ENCODE peak calls at places on chromosomes 4 and X, in seven cellular contexts. One of them, this sample, is unnamed.

GRCh38 chr4:16484711-16485110 is 258.4 kb upstream of the TAPT1 start:
- DNase-seq in upper lobe of left lung: no peak
- DNase-seq in right lobe of liver: no peak
- DNase-seq in brain microvascular endothelial cell: no peak
- DNase-seq in uterus: no peak
- DNase-seq in fibroblast of lung: no peak
- DNase-seq in psoas muscle: no peak
- DNase-seq in this sample: no peak

GRCh38 chr4:124694306-124694705 is 18.2 kb downstream of the ANKRD50 start:
- DNase-seq in upper lobe of left lung: no peak
- DNase-seq in right lobe of liver: no peak
- DNase-seq in brain microvascular endothelial cell: no peak
- DNase-seq in uterus: no peak
- DNase-seq in fibroblast of lung: no peak
- DNase-seq in psoas muscle: no peak
- DNase-seq in this sample: no peak

GRCh38 chr4:146520894-146521542 is 722 bp downstream of the SLC10A7 start:
- DNase-seq in upper lobe of left lung: peak
- DNase-seq in right lobe of liver: no peak
- DNase-seq in brain microvascular endothelial cell: peak
- DNase-seq in uterus: no peak
- DNase-seq in fibroblast of lung: peak
- DNase-seq in psoas muscle: no peak
- DNase-seq in this sample: no peak

GRCh38 chr4:23966720-23967119 is 76.9 kb upstream of the PPARGC1A start:
- DNase-seq in upper lobe of left lung: no peak
- DNase-seq in right lobe of liver: no peak
- DNase-seq in brain microvascular endothelial cell: no peak
- DNase-seq in uterus: no peak
- DNase-seq in fibroblast of lung: peak
- DNase-seq in psoas muscle: no peak
- DNase-seq in this sample: no peak

GRCh38 chr4:52106701-52107100 is 55.6 kb downstream of the SPATA18 start:
- DNase-seq in upper lobe of left lung: no peak
- DNase-seq in right lobe of liver: no peak
- DNase-seq in brain microvascular endothelial cell: no peak
- DNase-seq in uterus: no peak
- DNase-seq in fibroblast of lung: peak
- DNase-seq in psoas muscle: no peak
- DNase-seq in this sample: no peak

GRCh38 chrX:20829665-20830481 is 544.3 kb upstream of the CNKSR2 start:
- DNase-seq in upper lobe of left lung: no peak
- DNase-seq in right lobe of liver: no peak
- DNase-seq in brain microvascular endothelial cell: peak
- DNase-seq in uterus: no peak
- DNase-seq in fibroblast of lung: peak
- DNase-seq in psoas muscle: no peak
- DNase-seq in this sample: no peak

GRCh38 chr4:77418333-77418732 is 187.3 kb upstream of the CXCL13 start:
- DNase-seq in upper lobe of left lung: no peak
- DNase-seq in right lobe of liver: no peak
- DNase-seq in brain microvascular endothelial cell: no peak
- DNase-seq in uterus: no peak
- DNase-seq in fibroblast of lung: no peak
- DNase-seq in psoas muscle: no peak
- DNase-seq in this sample: no peak

GRCh38 chrX:132489256-132490085 is 633 bp upstream of the MBNL3 start:
- DNase-seq in upper lobe of left lung: peak
- DNase-seq in right lobe of liver: peak
- DNase-seq in brain microvascular endothelial cell: no peak
- DNase-seq in uterus: peak
- DNase-seq in fibroblast of lung: peak
- DNase-seq in psoas muscle: peak
- DNase-seq in this sample: peak

GRCh38 chr4:7820031-7820825 is 119.4 kb downstream of the AFAP1 start:
- DNase-seq in upper lobe of left lung: no peak
- DNase-seq in right lobe of liver: no peak
- DNase-seq in brain microvascular endothelial cell: no peak
- DNase-seq in uterus: no peak
- DNase-seq in fibroblast of lung: no peak
- DNase-seq in psoas muscle: no peak
- DNase-seq in this sample: no peak

GRCh38 chr4:144808034-144808433 is 162.1 kb downstream of the HHIP start:
- DNase-seq in upper lobe of left lung: no peak
- DNase-seq in right lobe of liver: no peak
- DNase-seq in brain microvascular endothelial cell: no peak
- DNase-seq in uterus: no peak
- DNase-seq in fibroblast of lung: peak
- DNase-seq in psoas muscle: no peak
- DNase-seq in this sample: no peak

GRCh38 chrX:1485033-1485432 is 32.3 kb upstream of the ASMTL start:
- DNase-seq in upper lobe of left lung: no peak
- DNase-seq in right lobe of liver: no peak
- DNase-seq in brain microvascular endothelial cell: no peak
- DNase-seq in uterus: no peak
- DNase-seq in fibroblast of lung: no peak
- DNase-seq in psoas muscle: no peak
- DNase-seq in this sample: no peak

GRCh38 chr4:6109842-6110560 is 90.3 kb downstream of the JAKMIP1 start:
- DNase-seq in upper lobe of left lung: no peak
- DNase-seq in right lobe of liver: no peak
- DNase-seq in brain microvascular endothelial cell: no peak
- DNase-seq in uterus: no peak
- DNase-seq in fibroblast of lung: no peak
- DNase-seq in psoas muscle: no peak
- DNase-seq in this sample: no peak

GRCh38 chr4:141713185-141713584 is 76.8 kb downstream of the IL15 start:
- DNase-seq in upper lobe of left lung: no peak
- DNase-seq in right lobe of liver: no peak
- DNase-seq in brain microvascular endothelial cell: no peak
- DNase-seq in uterus: no peak
- DNase-seq in fibroblast of lung: peak
- DNase-seq in psoas muscle: no peak
- DNase-seq in this sample: no peak

GRCh38 chrX:55450259-55450658 is 1.7 kb upstream of the MAGEH1 start:
- DNase-seq in upper lobe of left lung: no peak
- DNase-seq in right lobe of liver: no peak
- DNase-seq in brain microvascular endothelial cell: no peak
- DNase-seq in uterus: no peak
- DNase-seq in fibroblast of lung: peak
- DNase-seq in psoas muscle: no peak
- DNase-seq in this sample: no peak

GRCh38 chrX:15864629-15865028 is 10.0 kb upstream of the AP1S2 start:
- DNase-seq in upper lobe of left lung: no peak
- DNase-seq in right lobe of liver: no peak
- DNase-seq in brain microvascular endothelial cell: peak
- DNase-seq in uterus: no peak
- DNase-seq in fibroblast of lung: no peak
- DNase-seq in psoas muscle: no peak
- DNase-seq in this sample: no peak

GRCh38 chrX:53309837-53310236 is 28.5 kb upstream of the IQSEC2 start:
- DNase-seq in upper lobe of left lung: no peak
- DNase-seq in right lobe of liver: no peak
- DNase-seq in brain microvascular endothelial cell: no peak
- DNase-seq in uterus: no peak
- DNase-seq in fibroblast of lung: no peak
- DNase-seq in psoas muscle: no peak
- DNase-seq in this sample: no peak

GRCh38 chr4:118759481-118759880 is 74.3 kb downstream of the METTL14 start:
- DNase-seq in upper lobe of left lung: no peak
- DNase-seq in right lobe of liver: no peak
- DNase-seq in brain microvascular endothelial cell: no peak
- DNase-seq in uterus: no peak
- DNase-seq in fibroblast of lung: no peak
- DNase-seq in psoas muscle: no peak
- DNase-seq in this sample: no peak

GRCh38 chr4:118758293-118758692 is 73.1 kb downstream of the METTL14 start:
- DNase-seq in upper lobe of left lung: no peak
- DNase-seq in right lobe of liver: no peak
- DNase-seq in brain microvascular endothelial cell: no peak
- DNase-seq in uterus: no peak
- DNase-seq in fibroblast of lung: peak
- DNase-seq in psoas muscle: no peak
- DNase-seq in this sample: no peak

GRCh38 chr4:118756429-118756828 is 71.2 kb downstream of the METTL14 start:
- DNase-seq in upper lobe of left lung: no peak
- DNase-seq in right lobe of liver: no peak
- DNase-seq in brain microvascular endothelial cell: no peak
- DNase-seq in uterus: no peak
- DNase-seq in fibroblast of lung: no peak
- DNase-seq in psoas muscle: no peak
- DNase-seq in this sample: no peak

GRCh38 chr4:118756958-118757357 is 71.8 kb downstream of the METTL14 start:
- DNase-seq in upper lobe of left lung: no peak
- DNase-seq in right lobe of liver: no peak
- DNase-seq in brain microvascular endothelial cell: no peak
- DNase-seq in uterus: no peak
- DNase-seq in fibroblast of lung: no peak
- DNase-seq in psoas muscle: no peak
- DNase-seq in this sample: no peak

DNA sequence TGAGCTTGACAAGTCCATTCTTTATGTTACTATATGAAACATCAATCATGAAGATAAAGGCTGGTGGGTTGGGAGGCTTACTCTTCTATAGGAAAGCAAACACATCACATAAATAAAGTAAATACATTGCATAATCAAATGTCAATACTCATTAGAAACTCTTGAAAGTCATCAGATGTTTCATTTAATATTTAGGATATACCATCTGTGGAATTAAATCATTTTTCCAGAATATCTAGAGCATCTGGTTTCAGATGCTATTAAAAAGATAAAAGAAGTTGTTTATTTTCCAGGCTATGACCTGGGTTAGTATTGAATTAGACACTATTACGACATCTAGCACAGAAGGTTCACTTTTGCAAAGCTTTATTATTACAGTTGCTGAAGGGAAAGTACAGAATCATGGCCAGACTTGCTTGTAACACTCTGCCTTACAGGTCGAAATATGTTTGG is 72.6 kb downstream of the METTL14 start:
- DNase-seq in upper lobe of left lung: no peak
- DNase-seq in right lobe of liver: no peak
- DNase-seq in brain microvascular endothelial cell: no peak
- DNase-seq in uterus: no peak
- DNase-seq in fibroblast of lung: peak
- DNase-seq in psoas muscle: no peak
- DNase-seq in this sample: no peak
- H3K27ac ChIP-seq in upper lobe of left lung: no peak
- H3K27ac ChIP-seq in right lobe of liver: peak
- H3K27ac ChIP-seq in brain microvascular endothelial cell: peak
- H3K27ac ChIP-seq in uterus: peak
- H3K27ac ChIP-seq in fibroblast of lung: no peak
- H3K27ac ChIP-seq in psoas muscle: no peak
- H3K27ac ChIP-seq in this sample: no peak

GRCh38 chr4:100391913-100392312 is 125.9 kb downstream of the EMCN start:
- DNase-seq in upper lobe of left lung: no peak
- DNase-seq in right lobe of liver: no peak
- DNase-seq in brain microvascular endothelial cell: peak
- DNase-seq in uterus: no peak
- DNase-seq in fibroblast of lung: peak
- DNase-seq in psoas muscle: no peak
- DNase-seq in this sample: no peak
- TF ChIP-seq CTCF in upper lobe of left lung: no peak
- TF ChIP-seq CTCF in right lobe of liver: no peak
- TF ChIP-seq CTCF in brain microvascular endothelial cell: no peak
- TF ChIP-seq CTCF in uterus: no peak
- TF ChIP-seq CTCF in fibroblast of lung: no peak
- TF ChIP-seq CTCF in psoas muscle: no peak
- TF ChIP-seq CTCF in this sample: no peak

GRCh38 chr4:41613362-41613761 is 75.4 kb downstream of the LIMCH1 start:
- DNase-seq in upper lobe of left lung: no peak
- DNase-seq in right lobe of liver: no peak
- DNase-seq in brain microvascular endothelial cell: no peak
- DNase-seq in uterus: no peak
- DNase-seq in fibroblast of lung: no peak
- DNase-seq in psoas muscle: no peak
- DNase-seq in this sample: no peak
- H3K4me3 ChIP-seq in upper lobe of left lung: no peak
- H3K4me3 ChIP-seq in right lobe of liver: no peak
- H3K4me3 ChIP-seq in brain microvascular endothelial cell: peak
- H3K4me3 ChIP-seq in uterus: peak
- H3K4me3 ChIP-seq in fibroblast of lung: peak
- H3K4me3 ChIP-seq in psoas muscle: peak
- H3K4me3 ChIP-seq in this sample: no peak

DNA sequence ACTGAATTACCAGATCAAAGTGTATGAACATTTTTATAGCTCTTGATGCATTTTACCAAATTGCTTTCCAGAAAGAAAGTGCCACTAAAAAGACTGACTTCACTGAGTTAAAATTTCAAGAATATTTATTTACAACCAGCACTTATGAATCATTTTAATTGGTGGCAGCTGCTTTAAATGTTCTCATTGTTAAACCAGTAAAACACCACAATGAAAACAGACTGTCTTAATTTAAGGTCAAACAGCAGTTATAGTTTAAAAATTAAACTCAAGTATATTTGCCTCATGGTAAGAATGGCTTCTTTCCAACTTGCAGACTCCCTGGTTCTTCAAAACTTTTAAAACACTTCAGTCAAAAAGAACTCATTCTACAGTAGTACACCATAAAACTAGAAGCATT is 36.9 kb downstream of the AMMECR1 start:
- DNase-seq in upper lobe of left lung: no peak
- DNase-seq in right lobe of liver: no peak
- DNase-seq in brain microvascular endothelial cell: no peak
- DNase-seq in uterus: no peak
- DNase-seq in fibroblast of lung: peak
- DNase-seq in psoas muscle: no peak
- DNase-seq in this sample: no peak
- H3K27ac ChIP-seq in upper lobe of left lung: no peak
- H3K27ac ChIP-seq in right lobe of liver: no peak
- H3K27ac ChIP-seq in brain microvascular endothelial cell: no peak
- H3K27ac ChIP-seq in uterus: no peak
- H3K27ac ChIP-seq in fibroblast of lung: peak
- H3K27ac ChIP-seq in psoas muscle: no peak
- H3K27ac ChIP-seq in this sample: no peak

This sample was measured in lower lobe of right lung.